ENCODE peak calls at places on chromosomes 6 and 20, in six cellular contexts. C is thoracic aorta, M is HFFc6, B is GM20000, O is fibroblast of pulmonary artery, J is HCT116. Z is an unnamed sample.

GRCh38 chr20:57849126-57849867 is 139.5 kb upstream of the PMEPA1 start:
- DNase-seq in B (no peak), O (peak), C (no peak), J (no peak), M (no peak), Z (no peak)

GRCh38 chr6:106082735-106083398 is 3.3 kb upstream of the PRDM1 start:
- DNase-seq in J (no peak), O (peak), M (peak), B (no peak), C (no peak), Z (no peak)

GRCh38 chr6:71537717-71538116 is 249.1 kb downstream of the OGFRL1 start:
- DNase-seq in B (no peak), C (no peak), J (no peak), M (peak), O (peak), Z (no peak)

GRCh38 chr20:1414982-1415381 is 22.1 kb upstream of the FKBP1A start:
- DNase-seq in O (no peak), B (no peak), C (no peak), J (no peak), M (peak), Z (no peak)

GRCh38 chr6:159053781-159054398 is 9.1 kb upstream of the TAGAP start:
- DNase-seq in O (no peak), J (no peak), B (no peak), C (no peak), M (no peak), Z (no peak)

GRCh38 chr6:27176096-27176495 is 71.4 kb upstream of the PRSS16 start:
- DNase-seq in M (peak), C (no peak), B (no peak), O (peak), J (no peak), Z (no peak)

GRCh38 chr20:46058656-46059281 is 29.8 kb downstream of the SLC12A5 start:
- DNase-seq in B (no peak), M (no peak), C (no peak), J (no peak), O (no peak), Z (no peak)

GRCh38 chr20:24382330-24382729 is 87.1 kb upstream of the SYNDIG1 start:
- DNase-seq in O (no peak), C (no peak), M (no peak), J (no peak), B (no peak), Z (no peak)

GRCh38 chr20:57388953-57389694 is 2.1 kb upstream of the RBM38 start:
- DNase-seq in O (peak), B (peak), J (peak), C (no peak), M (no peak), Z (peak)

GRCh38 chr6:36094786-36095496 is 35.4 kb upstream of the MAPK13 start:
- DNase-seq in B (peak), O (peak), C (peak), J (peak), M (peak), Z (peak)

GRCh38 chr6:106103728-106104109 is 17.6 kb downstream of the PRDM1 start:
- DNase-seq in M (no peak), J (no peak), O (no peak), B (no peak), C (no peak), Z (peak)

GRCh38 chr6:56890066-56890465 is 64.8 kb upstream of the BEND6 start:
- DNase-seq in C (no peak), B (no peak), J (no peak), M (no peak), O (peak), Z (no peak)

GRCh38 chr6:144027927-144028587 is 20.0 kb upstream of the PLAGL1 start:
- DNase-seq in C (no peak), J (no peak), O (no peak), M (no peak), B (no peak), Z (no peak)

GRCh38 chr20:33655164-33655563 is 7.0 kb upstream of the C20orf144 start:
- DNase-seq in M (no peak), C (no peak), J (no peak), O (no peak), B (no peak), Z (no peak)

GRCh38 chr20:35568645-35569044 is 26.8 kb downstream of the ERGIC3 start:
- DNase-seq in O (no peak), J (peak), C (no peak), B (no peak), M (no peak), Z (peak)

GRCh38 chr6:138593100-138593877 is 94.0 kb upstream of the NHSL1 start:
- DNase-seq in M (peak), B (peak), C (peak), J (peak), O (peak), Z (peak)

GRCh38 chr20:63320616-63321147 is 27.7 kb downstream of the COL20A1 start:
- DNase-seq in M (no peak), O (no peak), C (no peak), J (no peak), B (no peak), Z (no peak)

GRCh38 chr6:90098025-90098474 is 198.6 kb downstream of the BACH2 start:
- DNase-seq in M (peak), J (no peak), B (no peak), C (peak), O (peak), Z (peak)

GRCh38 chr6:109920911-109921310 is 57.2 kb upstream of the GPR6 start:
- DNase-seq in M (no peak), J (no peak), B (no peak), O (no peak), C (no peak), Z (no peak)

GRCh38 chr6:14501914-14502313 is 384.3 kb downstream of the CD83 start:
- DNase-seq in C (no peak), B (no peak), J (no peak), M (no peak), O (no peak), Z (no peak)

GRCh38 chr6:93787841-93788240 is 368.5 kb upstream of the EPHA7 start:
- DNase-seq in B (no peak), J (no peak), M (no peak), C (no peak), O (peak), Z (no peak)

GRCh38 chr6:22071655-22072054 is 225.2 kb downstream of the PRL start:
- DNase-seq in M (peak), O (peak), C (no peak), B (no peak), J (no peak), Z (no peak)

GRCh38 chr6:139378226-139378625 is 3.8 kb upstream of the CITED2 start:
- DNase-seq in C (no peak), O (no peak), J (no peak), M (no peak), B (no peak), Z (no peak)

GRCh38 chr6:168058691-168059551 is 20.1 kb downstream of the FRMD1 start:
- DNase-seq in J (no peak), B (no peak), M (no peak), O (no peak), C (no peak), Z (no peak)

GRCh38 chr6:168061269-168062210 is 17.5 kb downstream of the FRMD1 start:
- DNase-seq in M (no peak), O (no peak), J (no peak), C (no peak), B (no peak), Z (no peak)

GRCh38 chr6:168057836-168058235 is 21.2 kb downstream of the FRMD1 start:
- DNase-seq in C (no peak), O (no peak), J (no peak), B (no peak), M (no peak), Z (no peak)

GRCh38 chr6:168062346-168063289 is 16.4 kb downstream of the FRMD1 start:
- DNase-seq in O (no peak), B (no peak), M (no peak), J (no peak), C (no peak), Z (no peak)

GRCh38 chr6:168060521-168060931 is 18.5 kb downstream of the FRMD1 start:
- DNase-seq in C (no peak), M (peak), J (no peak), O (peak), B (no peak), Z (no peak)
- TF ChIP-seq CTCF in C (peak), M (peak), J (peak), O (peak), B (no peak), Z (no peak)

GRCh38 chr6:74091133-74091793 is 395.3 kb downstream of the CD109 start:
- DNase-seq in J (peak), B (peak), O (peak), M (no peak), C (no peak), Z (no peak)

GRCh38 chr6:74091794-74092157 is 395.8 kb downstream of the CD109 start:
- DNase-seq in B (no peak), C (no peak), M (no peak), O (no peak), J (no peak), Z (no peak)

DNA sequence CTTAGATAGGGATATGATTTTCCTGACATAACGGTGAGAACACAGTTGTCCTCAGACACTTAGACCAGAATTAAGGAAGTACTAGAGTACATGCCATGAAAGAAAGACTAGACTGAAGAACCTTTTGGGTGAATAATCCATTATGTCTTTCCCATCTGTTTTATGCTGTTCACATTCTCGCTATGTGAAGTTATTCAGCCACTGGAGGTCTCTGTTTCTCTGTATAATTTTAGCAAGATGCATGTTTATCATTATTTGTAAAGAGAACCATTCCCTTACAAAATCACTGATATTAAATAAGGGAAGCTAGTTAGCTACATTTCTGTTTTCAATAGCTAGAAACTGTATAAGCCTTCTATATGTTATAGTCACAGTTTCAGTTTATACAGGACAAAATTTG is 391.9 kb downstream of the CD109 start:
- DNase-seq in O (peak), J (peak), M (no peak), B (no peak), C (no peak), Z (no peak)
- TF ChIP-seq CTCF in O (peak), J (peak), M (peak), B (no peak), C (no peak), Z (no peak)

GRCh38 chr6:112560651-112561050 is 213.5 kb downstream of the RFPL4B start:
- DNase-seq in O (no peak), J (no peak), M (no peak), C (no peak), B (no peak), Z (no peak)
- TF ChIP-seq CTCF in O (no peak), J (no peak), M (no peak), C (no peak), B (no peak), Z (no peak)

DNA sequence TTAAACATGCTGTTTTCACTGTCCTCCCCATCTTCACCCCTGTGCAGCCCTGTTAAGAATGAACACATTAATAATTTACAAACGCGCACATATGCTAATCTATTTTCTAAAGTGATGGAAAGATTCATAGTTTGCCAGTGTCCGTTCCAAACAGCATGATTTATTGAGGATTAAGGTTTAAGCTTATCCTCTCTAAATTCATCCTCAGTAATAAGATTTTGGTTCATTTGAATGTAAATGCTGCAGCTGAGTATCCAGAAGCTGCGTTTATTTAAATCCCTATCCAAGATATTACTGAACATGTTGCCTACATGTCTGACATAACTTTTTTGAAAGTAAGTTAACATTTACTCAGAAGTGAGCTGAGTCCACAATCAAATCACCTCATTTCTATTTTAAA is 42.8 kb upstream of the FAM135A start:
- DNase-seq in J (no peak), O (no peak), M (no peak), C (no peak), B (no peak), Z (no peak)
- TF ChIP-seq CTCF in J (no peak), O (no peak), M (no peak), C (no peak), B (no peak), Z (no peak)

DNA sequence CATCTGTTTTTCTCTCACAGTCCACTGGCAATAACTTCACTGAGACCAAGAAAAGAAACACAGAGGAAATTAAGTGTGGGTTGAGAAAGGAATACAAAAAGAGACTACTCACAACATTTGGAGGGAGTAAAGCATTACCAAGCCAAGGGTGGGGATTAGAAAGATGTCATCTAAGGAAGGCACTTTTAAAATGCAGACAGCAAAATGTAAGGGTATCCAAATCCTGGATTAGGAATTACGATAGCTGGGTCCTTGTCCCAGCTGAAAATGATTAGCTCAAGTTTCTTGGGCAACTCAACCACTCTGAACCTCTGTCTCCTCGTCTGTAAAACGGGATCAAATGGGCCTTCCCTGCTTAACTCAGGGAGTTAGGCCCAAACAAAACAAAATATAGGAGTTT is 2.2 kb downstream of the LEMD2 start:
- DNase-seq in B (no peak), M (no peak), O (no peak), C (no peak), J (no peak), Z (no peak)
- TF ChIP-seq CTCF in B (no peak), M (no peak), O (no peak), C (no peak), J (no peak), Z (no peak)

GRCh38 chr6:125002090-125002741 is 40.0 kb downstream of the RNF217 start:
- DNase-seq in B (no peak), O (peak), J (no peak), C (no peak), M (no peak), Z (no peak)

GRCh38 chr6:125004797-125005595 is 42.8 kb downstream of the RNF217 start:
- DNase-seq in B (no peak), O (no peak), C (no peak), J (no peak), M (no peak), Z (no peak)

GRCh38 chr6:125003070-125003469 is 40.8 kb downstream of the RNF217 start:
- DNase-seq in C (no peak), O (no peak), J (no peak), B (no peak), M (no peak), Z (no peak)

GRCh38 chr6:125001684-125002083 is 39.4 kb downstream of the RNF217 start:
- DNase-seq in B (no peak), O (no peak), C (no peak), J (no peak), M (no peak), Z (no peak)

GRCh38 chr6:125004198-125004597 is 42.0 kb downstream of the RNF217 start:
- DNase-seq in J (no peak), O (no peak), M (peak), C (no peak), B (no peak), Z (no peak)
- TF ChIP-seq CTCF in J (no peak), O (no peak), M (no peak), C (no peak), B (no peak), Z (no peak)

GRCh38 chr6:169118346-169118830 is 135.3 kb downstream of the THBS2 start:
- DNase-seq in C (no peak), O (no peak), B (no peak), J (no peak), M (no peak), Z (no peak)

GRCh38 chr6:169119669-169120068 is 134.0 kb downstream of the THBS2 start:
- DNase-seq in C (no peak), O (no peak), J (no peak), B (no peak), M (no peak), Z (no peak)

GRCh38 chr6:169117663-169118062 is 136.0 kb downstream of the THBS2 start:
- DNase-seq in M (no peak), C (no peak), O (no peak), J (no peak), B (no peak), Z (no peak)

GRCh38 chr6:169115632-169116031 is 138.0 kb downstream of the THBS2 start:
- DNase-seq in B (no peak), O (peak), J (no peak), M (no peak), C (no peak), Z (no peak)

GRCh38 chr6:169121013-169121412 is 132.6 kb downstream of the THBS2 start:
- DNase-seq in B (no peak), M (no peak), J (no peak), O (no peak), C (no peak), Z (no peak)
- TF ChIP-seq CTCF in B (no peak), M (peak), J (peak), O (no peak), C (no peak), Z (no peak)

Z was measured in activated CD8-positive, alpha-beta T cell treated with anti-CD3 and anti-CD28 coated beads for 36 hours.